ENCODE peak calls at places on chromosomes 16 and 17, in four cellular contexts. V is HT1080; N is stimulated activated CD8-positive, alpha-beta memory T cell treated with anti-CD3 and anti-CD28 coated beads, Interleukin-15, amount 100 ng/mL, for 4 hours; E is HL-60. Z is an unnamed sample.

GRCh38 chr16:3514621-3515020 is 13.8 kb downstream of the CLUAP1 start:
- DNase-seq in N (no peak), E (no peak), V (no peak), Z (peak; percentile 90)

GRCh38 chr17:7046127-7046724 is 2.3 kb upstream of the SLC16A11 start:
- DNase-seq in N (no peak), V (peak; percentile 18), E (no peak), Z (no peak)

GRCh38 chr17:68711858-68712257 is 110.7 kb upstream of the FAM20A start:
- DNase-seq in E (no peak), N (no peak), V (no peak), Z (peak; percentile 59)

GRCh38 chr16:51880776-51881175 is 666.2 kb downstream of the TOX3 start:
- DNase-seq in E (no peak), N (no peak), V (peak; percentile 79), Z (peak; percentile 98)

GRCh38 chr16:7363397-7364053 is 30.9 kb downstream of the RBFOX1 start:
- DNase-seq in V (no peak), N (no peak), E (no peak), Z (no peak)

GRCh38 chr16:65975049-65975708 is 391.3 kb upstream of the CDH5 start:
- DNase-seq in N (no peak), E (no peak), V (peak; percentile 68), Z (peak; percentile 61)

GRCh38 chr16:15792563-15792971 is 64.3 kb downstream of the MYH11 start:
- DNase-seq in E (no peak), N (no peak), V (no peak), Z (no peak)

GRCh38 chr16:85524630-85525463 is 88.3 kb upstream of the GSE1 start:
- DNase-seq in E (peak; percentile 71), N (no peak), V (peak; percentile 11), Z (no peak)

GRCh38 chr17:69404398-69404797 is 10.1 kb upstream of the MAP2K6 start:
- DNase-seq in E (no peak), N (no peak), V (no peak), Z (no peak)

GRCh38 chr17:69716571-69716970 is 302.1 kb downstream of the MAP2K6 start:
- DNase-seq in E (no peak), V (no peak), N (no peak), Z (no peak)

GRCh38 chr17:60098578-60098977 is 19.9 kb upstream of the HEATR6 start:
- DNase-seq in N (no peak), E (no peak), V (no peak), Z (no peak)

GRCh38 chr16:27398894-27399853 is 2.8 kb upstream of the IL21R start:
- DNase-seq in N (no peak), E (no peak), V (no peak), Z (no peak)

GRCh38 chr17:78276098-78276497 is 44.7 kb downstream of the TMEM235 start:
- DNase-seq in E (no peak), V (no peak), N (no peak), Z (no peak)

Z was measured in HCEC 1CT.